ENCODE peak calls at places on chromosomes 12 and 14, in ten cellular contexts. L is non-pigmented ciliary epithelial cell; N is SHP77; J is activated CD4-positive, CD25-positive, alpha-beta regulatory T cell treated with anti-CD3 and anti-CD28 coated beads, Interleukin-2, amount 50 U/mL, for 16 hours; D is mammary epithelial cell; C is NCI-H2081 treated with DMSO at 0.1 percent for 48 hours; S is fibroblast of villous mesenchyme; Y is Karpas-422; F is astrocyte of the spinal cord; Q is endodermal cell. O is an unnamed sample.

GRCh38 chr12:16449459-16449858 is 102.0 kb downstream of the MGST1 start:
- DNase-seq in L (no peak), N (no peak), J (no peak), D (no peak), C (peak), S (peak), Y (no peak), F (no peak), Q (no peak), O (no peak)

GRCh38 chr14:64703393-64704144 is 655 bp upstream of the PLEKHG3 start:
- DNase-seq in L (no peak), N (no peak), J (no peak), D (no peak), C (peak), S (peak), Y (no peak), F (no peak), Q (no peak), O (no peak)

GRCh38 chr14:72917420-72917819 is 8.8 kb upstream of the DCAF4 start:
- DNase-seq in L (no peak), N (no peak), J (no peak), D (no peak), C (no peak), S (peak), Y (no peak), F (no peak), Q (no peak), O (no peak)

GRCh38 chr14:48614003-48614402 is 938.6 kb upstream of the MDGA2 start:
- DNase-seq in L (peak), N (no peak), J (no peak), D (no peak), C (no peak), S (no peak), Y (no peak), F (no peak), Q (no peak), O (no peak)

GRCh38 chr12:43428088-43428600 is 123.9 kb downstream of the ADAMTS20 start:
- DNase-seq in L (no peak), N (no peak), J (no peak), D (no peak), C (no peak), S (no peak), Y (no peak), F (no peak), Q (no peak), O (no peak)

GRCh38 chr12:7645395-7646177 is 20.1 kb downstream of the APOBEC1 start:
- DNase-seq in L (no peak), N (no peak), J (no peak), D (no peak), C (no peak), S (peak), Y (peak), F (peak), Q (peak), O (peak)

GRCh38 chr14:52960627-52961026 is 9.8 kb upstream of the FERMT2 start:
- DNase-seq in L (no peak), N (no peak), J (no peak), D (no peak), C (no peak), S (no peak), Y (no peak), F (no peak), Q (no peak), O (no peak)

GRCh38 chr14:104080557-104081492 is 4.7 kb upstream of the ASPG start:
- DNase-seq in L (no peak), N (no peak), J (no peak), D (no peak), C (no peak), S (no peak), Y (no peak), F (no peak), Q (no peak), O (no peak)

GRCh38 chr12:78885466-78885865 is 20.9 kb downstream of the SYT1 start:
- DNase-seq in L (no peak), N (peak), J (no peak), D (no peak), C (no peak), S (no peak), Y (no peak), F (no peak), Q (peak), O (no peak)

GRCh38 chr12:92736605-92737004 is 33.8 kb downstream of the PLEKHG7 start:
- DNase-seq in L (no peak), N (no peak), J (no peak), D (no peak), C (no peak), S (no peak), Y (no peak), F (no peak), Q (no peak), O (no peak)

GRCh38 chr12:46603776-46604456 is 221.9 kb downstream of the SLC38A4 start:
- DNase-seq in L (no peak), N (no peak), J (no peak), D (no peak), C (no peak), S (no peak), Y (no peak), F (no peak), Q (no peak), O (peak)

GRCh38 chr12:109020750-109021380 is at the start of gene SVOP:
- DNase-seq in L (peak), N (peak), J (no peak), D (peak), C (peak), S (peak), Y (no peak), F (peak), Q (peak), O (peak)

GRCh38 chr14:51546099-51546498 is 105.6 kb upstream of the FRMD6 start:
- DNase-seq in L (no peak), N (no peak), J (no peak), D (no peak), C (no peak), S (no peak), Y (no peak), F (no peak), Q (no peak), O (no peak)

GRCh38 chr12:127761880-127762279 is 505.1 kb upstream of the TMEM132C start:
- DNase-seq in L (no peak), N (peak), J (no peak), D (no peak), C (no peak), S (no peak), Y (no peak), F (no peak), Q (no peak), O (no peak)

GRCh38 chr12:48580831-48581230 is 11.0 kb upstream of the LALBA start:
- DNase-seq in L (no peak), N (no peak), J (no peak), D (peak), C (no peak), S (no peak), Y (no peak), F (no peak), Q (no peak), O (no peak)

GRCh38 chr14:75147423-75148071 is 20.7 kb upstream of the NEK9 start:
- DNase-seq in L (peak), N (no peak), J (no peak), D (peak), C (no peak), S (peak), Y (peak), F (peak), Q (peak), O (peak)

GRCh38 chr12:131101703-131102492 is 148.2 kb downstream of the ADGRD1 start:
- DNase-seq in L (no peak), N (no peak), J (no peak), D (no peak), C (no peak), S (no peak), Y (no peak), F (no peak), Q (no peak), O (no peak)

GRCh38 chr12:93415723-93416464 is 25.9 kb downstream of the UBE2N start:
- DNase-seq in L (peak), N (no peak), J (no peak), D (no peak), C (no peak), S (peak), Y (no peak), F (peak), Q (no peak), O (no peak)